ENCODE peak calls at places on chromosomes 12 and 14, in ten cellular contexts. One of them, this sample, is unnamed.

GRCh38 chr14:103317976-103318580 is 16.0 kb upstream of the EIF5 start:
- DNase-seq in CD8-positive, alpha-beta T cell: no peak
- DNase-seq in thyroid gland: no peak
- DNase-seq in transverse colon: no peak
- DNase-seq in pancreas: no peak
- DNase-seq in left lung: no peak
- DNase-seq in GM23338: no peak
- DNase-seq in tibial artery: no peak
- DNase-seq in ovary: no peak
- DNase-seq in lower lobe of right lung: no peak
- DNase-seq in this sample: no peak

GRCh38 chr14:99036594-99037293 is 235.3 kb downstream of the BCL11B start:
- DNase-seq in lower lobe of right lung: peak; percentile 73
- DNase-seq in tibial artery: peak; percentile 55
- DNase-seq in pancreas: no peak
- DNase-seq in thyroid gland: no peak
- DNase-seq in transverse colon: no peak
- DNase-seq in left lung: no peak
- DNase-seq in ovary: no peak
- DNase-seq in GM23338: no peak
- DNase-seq in CD8-positive, alpha-beta T cell: no peak
- DNase-seq in this sample: peak; percentile 30

GRCh38 chr12:106289196-106289681 is 13.3 kb upstream of the TCP11L2 start:
- DNase-seq in tibial artery: no peak
- DNase-seq in GM23338: no peak
- DNase-seq in CD8-positive, alpha-beta T cell: no peak
- DNase-seq in ovary: no peak
- DNase-seq in left lung: no peak
- DNase-seq in transverse colon: no peak
- DNase-seq in pancreas: no peak
- DNase-seq in thyroid gland: no peak
- DNase-seq in lower lobe of right lung: no peak
- DNase-seq in this sample: no peak

GRCh38 chr14:75875958-75876357 is 105.8 kb downstream of the TGFB3 start:
- DNase-seq in CD8-positive, alpha-beta T cell: no peak
- DNase-seq in left lung: no peak
- DNase-seq in pancreas: no peak
- DNase-seq in ovary: no peak
- DNase-seq in GM23338: no peak
- DNase-seq in lower lobe of right lung: no peak
- DNase-seq in tibial artery: no peak
- DNase-seq in transverse colon: no peak
- DNase-seq in thyroid gland: no peak
- DNase-seq in this sample: no peak

GRCh38 chr12:124782132-124782531 is 81.5 kb downstream of the SCARB1 start:
- DNase-seq in transverse colon: no peak
- DNase-seq in left lung: no peak
- DNase-seq in thyroid gland: no peak
- DNase-seq in tibial artery: no peak
- DNase-seq in lower lobe of right lung: no peak
- DNase-seq in GM23338: peak; percentile 21
- DNase-seq in CD8-positive, alpha-beta T cell: no peak
- DNase-seq in pancreas: no peak
- DNase-seq in ovary: no peak
- DNase-seq in this sample: no peak

GRCh38 chr14:61940669-61941420 is 178.6 kb downstream of the SNAPC1 start:
- DNase-seq in CD8-positive, alpha-beta T cell: no peak
- DNase-seq in tibial artery: no peak
- DNase-seq in lower lobe of right lung: no peak
- DNase-seq in transverse colon: no peak
- DNase-seq in GM23338: peak; percentile 43
- DNase-seq in thyroid gland: peak; percentile 78
- DNase-seq in left lung: no peak
- DNase-seq in pancreas: no peak
- DNase-seq in ovary: no peak
- DNase-seq in this sample: no peak

GRCh38 chr12:79725987-79726386 is 35.2 kb upstream of the PAWR start:
- DNase-seq in tibial artery: no peak
- DNase-seq in transverse colon: no peak
- DNase-seq in pancreas: no peak
- DNase-seq in lower lobe of right lung: no peak
- DNase-seq in GM23338: no peak
- DNase-seq in ovary: no peak
- DNase-seq in left lung: no peak
- DNase-seq in thyroid gland: no peak
- DNase-seq in CD8-positive, alpha-beta T cell: no peak
- DNase-seq in this sample: no peak

GRCh38 chr14:68806526-68807147 is 13.8 kb upstream of the ZFP36L1 start:
- DNase-seq in ovary: no peak
- DNase-seq in tibial artery: peak; percentile 23
- DNase-seq in left lung: peak; percentile 44
- DNase-seq in GM23338: no peak
- DNase-seq in lower lobe of right lung: no peak
- DNase-seq in transverse colon: no peak
- DNase-seq in thyroid gland: peak; percentile 52
- DNase-seq in pancreas: no peak
- DNase-seq in CD8-positive, alpha-beta T cell: no peak
- DNase-seq in this sample: no peak

GRCh38 chr12:539540-540310 is 80.0 kb downstream of the B4GALNT3 start:
- DNase-seq in thyroid gland: no peak
- DNase-seq in transverse colon: no peak
- DNase-seq in GM23338: no peak
- DNase-seq in tibial artery: no peak
- DNase-seq in pancreas: no peak
- DNase-seq in ovary: no peak
- DNase-seq in left lung: no peak
- DNase-seq in CD8-positive, alpha-beta T cell: no peak
- DNase-seq in lower lobe of right lung: no peak
- DNase-seq in this sample: no peak

GRCh38 chr12:53995311-53996187 is 4.4 kb upstream of the HOXC9 start:
- DNase-seq in tibial artery: peak; percentile 76
- DNase-seq in transverse colon: no peak
- DNase-seq in left lung: no peak
- DNase-seq in GM23338: peak; percentile 88
- DNase-seq in thyroid gland: no peak
- DNase-seq in lower lobe of right lung: no peak
- DNase-seq in pancreas: no peak
- DNase-seq in ovary: peak; percentile 58
- DNase-seq in CD8-positive, alpha-beta T cell: no peak
- DNase-seq in this sample: no peak

GRCh38 chr12:57241556-57242310 is 9.3 kb downstream of the STAC3 start:
- DNase-seq in transverse colon: no peak
- DNase-seq in lower lobe of right lung: no peak
- DNase-seq in CD8-positive, alpha-beta T cell: no peak
- DNase-seq in GM23338: peak; percentile 20
- DNase-seq in tibial artery: peak; percentile 19
- DNase-seq in ovary: peak; percentile 39
- DNase-seq in thyroid gland: no peak
- DNase-seq in left lung: no peak
- DNase-seq in pancreas: peak; percentile 74
- DNase-seq in this sample: no peak

GRCh38 chr12:57244306-57244696 is 6.7 kb downstream of the STAC3 start:
- DNase-seq in pancreas: no peak
- DNase-seq in lower lobe of right lung: no peak
- DNase-seq in left lung: no peak
- DNase-seq in tibial artery: no peak
- DNase-seq in GM23338: peak; percentile 33
- DNase-seq in ovary: no peak
- DNase-seq in transverse colon: no peak
- DNase-seq in thyroid gland: no peak
- DNase-seq in CD8-positive, alpha-beta T cell: no peak
- DNase-seq in this sample: no peak

GRCh38 chr12:57242329-57242690 is 8.7 kb downstream of the STAC3 start:
- DNase-seq in CD8-positive, alpha-beta T cell: no peak
- DNase-seq in GM23338: no peak
- DNase-seq in lower lobe of right lung: no peak
- DNase-seq in pancreas: peak; percentile 91
- DNase-seq in ovary: no peak
- DNase-seq in thyroid gland: peak; percentile 36
- DNase-seq in tibial artery: no peak
- DNase-seq in left lung: no peak
- DNase-seq in transverse colon: peak; percentile 56
- DNase-seq in this sample: peak; percentile 60

GRCh38 chr12:57243521-57244305 is 7.3 kb downstream of the STAC3 start:
- DNase-seq in lower lobe of right lung: peak; percentile 88
- DNase-seq in left lung: peak; percentile 77
- DNase-seq in tibial artery: peak; percentile 71
- DNase-seq in thyroid gland: peak; percentile 75
- DNase-seq in transverse colon: peak; percentile 86
- DNase-seq in ovary: peak; percentile 80
- DNase-seq in GM23338: peak; percentile 95
- DNase-seq in CD8-positive, alpha-beta T cell: peak; percentile 85
- DNase-seq in pancreas: peak; percentile 89
- DNase-seq in this sample: peak; percentile 79

DNA sequence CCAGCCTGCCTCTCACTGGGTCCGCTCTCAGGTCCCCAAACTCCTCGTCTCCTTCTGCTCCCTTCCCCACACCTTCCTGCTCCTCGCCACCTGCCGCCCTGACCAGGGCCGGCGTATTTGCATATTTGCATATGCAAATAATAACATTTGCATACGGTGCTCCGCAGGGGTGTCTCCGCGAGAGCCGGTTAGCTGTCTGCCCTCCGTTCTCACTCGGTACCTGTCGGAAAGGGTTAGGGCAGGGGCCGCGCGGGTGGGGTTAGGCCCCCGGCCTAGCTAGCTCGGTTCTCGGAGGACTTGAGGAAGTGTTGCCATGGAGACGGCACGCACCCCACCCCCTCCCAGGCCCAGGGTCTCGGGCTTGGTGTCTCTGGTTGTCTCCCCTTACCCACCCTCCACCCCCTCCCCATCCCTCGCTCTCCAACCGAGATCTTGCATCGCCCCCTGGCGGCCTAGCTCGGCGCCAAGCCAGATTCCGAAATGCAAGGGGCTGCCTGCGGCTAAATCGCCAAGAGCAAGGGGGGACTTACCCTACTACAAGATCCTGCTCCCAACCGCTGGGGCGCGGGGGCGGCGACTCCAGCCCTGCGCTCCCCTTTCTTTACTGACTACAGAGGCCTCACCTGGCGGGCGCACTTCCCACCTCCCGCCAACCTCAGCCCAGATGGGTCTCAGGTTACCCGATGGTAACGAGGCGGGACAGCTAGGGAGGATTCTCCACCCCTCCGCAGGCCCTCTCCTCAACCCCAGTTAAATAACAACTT is 8.1 kb downstream of the STAC3 start:
- DNase-seq in GM23338: peak; percentile 96
- DNase-seq in tibial artery: no peak
- DNase-seq in ovary: peak; percentile 70
- DNase-seq in left lung: no peak
- DNase-seq in lower lobe of right lung: no peak
- DNase-seq in CD8-positive, alpha-beta T cell: peak; percentile 79
- DNase-seq in thyroid gland: peak; percentile 41
- DNase-seq in pancreas: peak; percentile 84
- DNase-seq in transverse colon: peak; percentile 72
- DNase-seq in this sample: no peak
- H3K4me3 ChIP-seq in GM23338: peak overlapping the region; percentile 85
- H3K4me3 ChIP-seq in tibial artery: no peak overlapping the region
- H3K4me3 ChIP-seq in ovary: peak overlapping the region; percentile 20
- H3K4me3 ChIP-seq in left lung: peak overlapping the region; percentile 22
- H3K4me3 ChIP-seq in lower lobe of right lung: peak overlapping the region; percentile 36
- H3K4me3 ChIP-seq in CD8-positive, alpha-beta T cell: peak overlapping the region; percentile 45
- H3K4me3 ChIP-seq in thyroid gland: peak overlapping the region; percentile 6
- H3K4me3 ChIP-seq in pancreas: peak overlapping the region; percentile 11
- H3K4me3 ChIP-seq in transverse colon: no peak overlapping the region
- H3K4me3 ChIP-seq in this sample: peak overlapping the region; percentile 60

DNA sequence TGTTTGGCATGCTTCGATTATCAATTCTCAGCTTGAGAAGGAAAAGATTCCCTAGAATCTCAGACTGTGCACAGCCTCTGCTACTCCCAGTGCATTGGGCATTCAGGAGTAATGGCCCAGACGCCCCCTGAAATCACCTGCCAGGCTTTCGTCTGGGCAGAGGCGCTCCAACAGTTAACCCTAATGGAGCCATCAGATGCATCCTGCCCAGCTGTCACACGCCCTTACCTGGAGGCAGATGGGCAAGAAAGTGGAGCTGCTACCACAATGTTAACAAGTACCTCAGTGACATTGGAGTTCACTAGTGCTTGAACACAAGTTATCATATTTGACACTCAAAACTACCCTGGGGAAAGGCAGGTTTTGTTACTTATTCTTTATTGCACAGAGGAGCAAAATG is 957 bp upstream of the LRP6 start:
- DNase-seq in ovary: no peak
- DNase-seq in thyroid gland: no peak
- DNase-seq in GM23338: peak; percentile 56
- DNase-seq in lower lobe of right lung: no peak
- DNase-seq in CD8-positive, alpha-beta T cell: no peak
- DNase-seq in pancreas: no peak
- DNase-seq in transverse colon: no peak
- DNase-seq in tibial artery: no peak
- DNase-seq in left lung: no peak
- DNase-seq in this sample: no peak
- H3K27ac ChIP-seq in ovary: no peak overlapping the region
- H3K27ac ChIP-seq in thyroid gland: no peak overlapping the region
- H3K27ac ChIP-seq in GM23338: no peak overlapping the region
- H3K27ac ChIP-seq in lower lobe of right lung: no peak overlapping the region
- H3K27ac ChIP-seq in CD8-positive, alpha-beta T cell: no peak overlapping the region
- H3K27ac ChIP-seq in pancreas: no peak overlapping the region
- H3K27ac ChIP-seq in transverse colon: peak overlapping the region; percentile 95
- H3K27ac ChIP-seq in tibial artery: peak overlapping the region; percentile 99
- H3K27ac ChIP-seq in left lung: peak overlapping the region; percentile 95
- H3K27ac ChIP-seq in this sample: peak overlapping the region; percentile 100

DNA sequence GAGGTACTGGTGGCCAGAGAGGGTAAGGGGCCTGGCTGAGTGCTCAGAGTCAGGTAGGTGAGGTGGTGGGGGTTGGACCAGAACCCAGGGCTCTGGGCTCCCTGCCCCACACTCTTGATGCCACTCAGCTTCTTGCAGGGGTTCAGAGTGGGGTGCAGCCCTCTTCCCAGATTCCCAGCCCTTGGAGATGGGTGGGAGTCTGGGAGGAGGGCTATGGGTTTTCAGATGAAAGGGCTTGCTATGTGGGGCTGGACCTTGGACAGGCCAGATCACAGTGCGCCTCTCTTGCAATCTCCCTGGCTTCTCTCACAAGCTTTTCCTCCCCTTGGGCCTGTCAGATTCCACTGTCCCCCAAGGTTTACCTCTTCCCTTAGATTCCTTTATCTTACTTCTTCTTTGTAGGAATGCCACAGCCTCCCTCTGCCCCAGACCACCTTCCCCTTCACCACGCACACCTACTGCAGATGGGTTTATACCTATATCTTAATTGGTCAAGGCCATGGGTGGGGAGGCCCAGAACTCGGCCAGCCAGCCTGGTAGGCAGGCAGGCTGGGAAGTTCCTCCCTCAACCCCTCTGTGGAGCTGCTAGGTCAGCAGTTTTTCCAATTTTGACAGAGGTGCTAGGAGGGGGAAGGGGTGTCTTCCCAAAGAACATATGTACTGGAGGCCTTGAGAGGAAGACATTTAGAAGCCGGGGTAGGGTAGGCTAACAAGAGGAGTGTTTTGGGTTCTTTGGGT is 1.3 kb downstream of the NYNRIN start:
- DNase-seq in GM23338: no peak
- DNase-seq in pancreas: no peak
- DNase-seq in CD8-positive, alpha-beta T cell: no peak
- DNase-seq in thyroid gland: no peak
- DNase-seq in tibial artery: peak; percentile 39
- DNase-seq in left lung: no peak
- DNase-seq in ovary: peak; percentile 44
- DNase-seq in lower lobe of right lung: no peak
- DNase-seq in transverse colon: no peak
- DNase-seq in this sample: no peak
- H3K4me3 ChIP-seq in GM23338: peak overlapping the region; percentile 86
- H3K4me3 ChIP-seq in pancreas: no peak overlapping the region
- H3K4me3 ChIP-seq in CD8-positive, alpha-beta T cell: no peak overlapping the region
- H3K4me3 ChIP-seq in thyroid gland: no peak overlapping the region
- H3K4me3 ChIP-seq in tibial artery: peak overlapping the region; percentile 71
- H3K4me3 ChIP-seq in left lung: peak overlapping the region; percentile 57
- H3K4me3 ChIP-seq in ovary: peak overlapping the region; percentile 77
- H3K4me3 ChIP-seq in lower lobe of right lung: peak overlapping the region; percentile 84
- H3K4me3 ChIP-seq in transverse colon: no peak overlapping the region
- H3K4me3 ChIP-seq in this sample: peak overlapping the region; percentile 75

GRCh38 chr12:110071504-110071903 is 23.2 kb upstream of the C12orf76 start:
- DNase-seq in pancreas: no peak
- DNase-seq in tibial artery: no peak
- DNase-seq in ovary: no peak
- DNase-seq in CD8-positive, alpha-beta T cell: no peak
- DNase-seq in GM23338: no peak
- DNase-seq in transverse colon: no peak
- DNase-seq in thyroid gland: no peak
- DNase-seq in left lung: no peak
- DNase-seq in lower lobe of right lung: no peak
- DNase-seq in this sample: no peak
- H3K27ac ChIP-seq in pancreas: no peak overlapping the region
- H3K27ac ChIP-seq in tibial artery: no peak overlapping the region
- H3K27ac ChIP-seq in ovary: no peak overlapping the region
- H3K27ac ChIP-seq in CD8-positive, alpha-beta T cell: no peak overlapping the region
- H3K27ac ChIP-seq in GM23338: no peak overlapping the region
- H3K27ac ChIP-seq in transverse colon: no peak overlapping the region
- H3K27ac ChIP-seq in thyroid gland: no peak overlapping the region
- H3K27ac ChIP-seq in left lung: no peak overlapping the region
- H3K27ac ChIP-seq in lower lobe of right lung: no peak overlapping the region
- H3K27ac ChIP-seq in this sample: no peak overlapping the region

This sample was measured in left ventricle myocardium inferior.